ENCODE peak calls at places on chromosome 19, in six cellular contexts. G is A549, B is K562, E is endothelial cell of umbilical vein, X is GM12878, N is HepG2. F is an unnamed sample.

GRCh38 chr19:41646589-41647204 is 19.8 kb upstream of the CEACAM4 start:
- DNase-seq in B (peak; percentile 58), E (no peak), X (no peak), G (peak; percentile 66), N (no peak), F (peak; percentile 44)

GRCh38 chr19:29672933-29673336 is 7.7 kb downstream of the PLEKHF1 start:
- DNase-seq in X (peak; percentile 69), B (no peak), G (no peak), E (no peak), N (no peak), F (no peak)

GRCh38 chr19:15404097-15404779 is 14.6 kb downstream of the AKAP8L start:
- DNase-seq in B (no peak), G (no peak), E (no peak), N (no peak), X (no peak), F (no peak)

GRCh38 chr19:18940791-18941627 is at the start of gene HOMER3:
- DNase-seq in B (peak; percentile 95), X (no peak), E (peak; percentile 20), N (no peak), G (peak; percentile 79), F (peak; percentile 74)

GRCh38 chr19:10861118-10861651 is 10.2 kb upstream of the CARM1 start:
- DNase-seq in X (no peak), N (peak; percentile 54), G (no peak), B (peak; percentile 40), E (peak; percentile 43), F (peak; percentile 67)

GRCh38 chr19:23263870-23264590 is 13.8 kb upstream of the ZNF724 start:
- DNase-seq in X (no peak), G (no peak), E (no peak), N (no peak), B (no peak), F (peak; percentile 59)

GRCh38 chr19:7497292-7497691 is 8.5 kb upstream of the PEX11G start:
- DNase-seq in E (no peak), G (no peak), N (no peak), B (peak; percentile 42), X (no peak), F (peak; percentile 46)

GRCh38 chr19:55392820-55393219 is 7.1 kb downstream of the RPL28 start:
- DNase-seq in E (no peak), G (no peak), N (no peak), X (no peak), B (no peak), F (no peak)

GRCh38 chr19:13190781-13191540 is 40.8 kb downstream of the IER2 start:
- DNase-seq in G (no peak), E (no peak), X (no peak), B (peak; percentile 55), N (peak; percentile 90), F (no peak)

GRCh38 chr19:15287496-15287895 is 44.8 kb downstream of the BRD4 start:
- DNase-seq in E (no peak), B (no peak), N (no peak), X (no peak), G (no peak), F (no peak)

GRCh38 chr19:19081642-19082151 is 17.9 kb downstream of the SLC25A42 start:
- DNase-seq in G (no peak), X (no peak), B (no peak), E (no peak), N (no peak), F (no peak)

GRCh38 chr19:39692166-39692565 is 12.1 kb upstream of the LGALS14 start:
- DNase-seq in X (no peak), N (no peak), B (no peak), G (no peak), E (no peak), F (no peak)

GRCh38 chr19:41753159-41753558 is 2.2 kb upstream of the CEACAM6 start:
- DNase-seq in E (peak; percentile 18), X (no peak), N (peak; percentile 6), B (peak; percentile 69), G (peak; percentile 74), F (peak; percentile 57)

GRCh38 chr19:7907122-7907521 is 3.4 kb downstream of the MAP2K7 start:
- DNase-seq in B (no peak), E (no peak), X (no peak), G (no peak), N (no peak), F (no peak)

GRCh38 chr19:47161876-47162489 is 31.3 kb downstream of the SAE1 start:
- DNase-seq in E (no peak), B (no peak), G (no peak), X (no peak), N (no peak), F (no peak)

GRCh38 chr19:10510301-10510802 is 6.9 kb downstream of the S1PR5 start:
- DNase-seq in B (peak; percentile 70), N (peak; percentile 25), E (no peak), G (peak; percentile 28), X (no peak), F (peak; percentile 67)

GRCh38 chr19:48795055-48795854 is 15.6 kb downstream of the BCAT2 start:
- DNase-seq in X (peak; percentile 76), N (peak; percentile 79), B (peak; percentile 90), E (peak; percentile 95), G (peak; percentile 98), F (peak; percentile 91)
- TF ChIP-seq MYC in X (no peak), N (no peak), B (peak; percentile 57), E (no peak), G (peak; percentile 51), F (peak; percentile 72)

GRCh38 chr19:2033115-2033824 is 17.8 kb upstream of the BTBD2 start:
- DNase-seq in X (no peak), G (no peak), B (no peak), E (no peak), N (no peak), F (no peak)

GRCh38 chr19:2035590-2035991 is 15.5 kb downstream of the MKNK2 start:
- DNase-seq in X (no peak), B (no peak), E (no peak), N (no peak), G (no peak), F (no peak)

GRCh38 chr19:2033825-2034159 is 17.3 kb downstream of the MKNK2 start:
- DNase-seq in E (no peak), B (no peak), N (no peak), X (no peak), G (no peak), F (no peak)

GRCh38 chr19:2036424-2036823 is 14.6 kb downstream of the MKNK2 start:
- DNase-seq in N (no peak), E (no peak), G (no peak), X (no peak), B (no peak), F (no peak)

DNA sequence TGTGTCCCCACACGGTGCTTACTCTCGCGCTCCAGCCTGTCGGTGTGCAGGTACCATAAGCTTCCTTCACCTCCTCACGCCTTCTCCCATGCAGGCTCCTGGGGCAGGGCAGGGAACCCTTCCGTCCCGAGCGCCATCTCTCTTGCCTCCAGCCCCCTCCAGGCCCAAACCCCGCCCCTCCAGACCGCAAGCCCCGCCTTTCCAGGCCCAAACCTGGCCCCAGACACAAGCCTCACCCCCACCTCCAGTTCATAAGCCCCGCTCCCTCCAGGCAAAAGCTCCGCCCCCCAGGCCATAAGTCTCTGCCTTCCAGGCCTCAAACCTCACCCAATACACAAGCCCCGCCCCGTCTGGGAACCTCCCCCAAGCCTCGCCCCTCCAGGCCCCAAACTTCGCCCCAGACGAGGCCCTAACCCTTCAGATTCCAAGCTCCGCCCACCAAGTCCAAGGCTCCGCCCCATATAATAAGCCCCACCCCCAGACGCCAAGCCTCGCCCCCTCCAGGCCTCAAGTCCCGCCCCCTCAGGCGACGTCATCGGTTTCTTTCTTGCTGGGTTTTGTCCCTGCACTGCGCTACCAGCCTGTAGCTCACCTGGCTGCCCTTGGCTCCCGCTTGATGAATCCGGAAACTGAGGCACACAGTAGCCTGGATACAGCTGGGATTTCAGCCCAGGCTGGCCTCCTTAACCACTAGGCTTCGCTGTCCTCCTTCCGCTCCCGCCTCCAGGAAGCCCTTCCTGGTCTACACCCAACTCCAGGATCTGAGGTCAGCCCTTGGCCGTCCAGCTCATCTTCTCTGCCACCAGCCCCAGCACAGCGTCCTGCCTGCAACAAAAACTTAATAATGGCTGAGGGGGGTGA is 16.1 kb downstream of the MKNK2 start:
- DNase-seq in G (no peak), X (no peak), N (no peak), B (peak; percentile 94), E (no peak), F (peak; percentile 44)
- TF ChIP-seq POLR2A in G (no peak), X (no peak), N (no peak), B (no peak), E (no peak), F (no peak)

GRCh38 chr19:49147923-49148682 is 7.1 kb downstream of the HRC start:
- DNase-seq in N (no peak), X (no peak), B (peak; percentile 49), G (no peak), E (peak; percentile 50), F (no peak)
- H3K4me3 ChIP-seq in N (no peak overlapping the region), X (no peak overlapping the region), B (peak overlapping the region; percentile 54), G (no peak overlapping the region), E (no peak overlapping the region), F (no peak overlapping the region)

GRCh38 chr19:6221878-6222746 is 57.7 kb downstream of the MLLT1 start:
- DNase-seq in X (no peak), E (no peak), B (no peak), G (no peak), N (no peak), F (no peak)
- TF ChIP-seq MYC in X (no peak), E (no peak), B (no peak), G (no peak), N (no peak), F (no peak)

GRCh38 chr19:35125746-35126623 is 8.9 kb downstream of the LGI4 start:
- DNase-seq in B (no peak), G (no peak), X (no peak), N (no peak), E (no peak), F (no peak)

GRCh38 chr19:35122687-35123551 is 7.3 kb downstream of the FXYD3 start:
- DNase-seq in B (no peak), X (no peak), E (no peak), G (no peak), N (no peak), F (no peak)

GRCh38 chr19:35125270-35125717 is 9.6 kb downstream of the LGI4 start:
- DNase-seq in G (no peak), X (no peak), B (no peak), E (no peak), N (no peak), F (no peak)

GRCh38 chr19:35123573-35123972 is 8.0 kb downstream of the FXYD3 start:
- DNase-seq in X (no peak), G (no peak), E (no peak), N (no peak), B (no peak), F (no peak)

GRCh38 chr19:35124098-35125060 is 8.8 kb downstream of the FXYD3 start:
- DNase-seq in B (peak; percentile 99), G (peak; percentile 100), N (no peak), X (peak; percentile 76), E (peak; percentile 89), F (peak; percentile 27)
- TF ChIP-seq POLR2A in B (peak; percentile 79), G (peak; percentile 99), N (no peak), X (peak; percentile 83), E (peak; percentile 63), F (no peak)

DNA sequence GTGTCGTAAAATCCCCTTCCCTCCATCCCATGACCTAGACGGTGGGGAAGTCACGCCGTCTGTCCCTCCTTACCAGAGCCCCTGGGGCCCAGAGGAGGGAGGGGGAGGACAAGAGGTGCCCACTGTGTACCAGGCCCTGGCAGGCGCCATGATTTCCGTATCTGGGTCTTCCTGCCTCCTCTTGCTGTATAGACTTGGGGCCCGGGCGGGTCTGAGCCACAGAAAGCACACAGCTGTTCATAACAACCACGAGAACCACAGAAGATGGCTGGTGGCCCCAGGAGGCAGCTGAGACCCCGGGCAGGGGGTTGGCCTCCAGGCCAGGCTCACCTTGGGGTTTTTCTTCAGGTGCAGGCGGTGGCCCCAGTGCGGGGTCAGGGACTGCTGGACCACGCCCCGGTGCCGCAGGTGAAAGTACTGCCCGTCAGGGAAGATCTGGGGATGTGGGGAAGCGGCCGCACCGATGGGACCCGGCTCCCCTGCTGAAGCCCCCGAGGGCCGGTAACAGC is 633 bp downstream of the PCSK4 start:
- DNase-seq in N (no peak), B (no peak), G (no peak), E (no peak), X (no peak), F (no peak)
- H3K4me3 ChIP-seq in N (peak overlapping the region; percentile 55), B (peak overlapping the region; percentile 59), G (peak overlapping the region; percentile 46), E (peak overlapping the region; percentile 51), X (peak overlapping the region; percentile 63), F (peak overlapping the region; percentile 21)

F was measured in NB4.